ENCODE peak calls at places on chromosomes 11 and 22, in four cellular contexts. K is H9, N is RWPE1, T is psoas muscle. U is an unnamed sample.

GRCh38 chr22:23251445-23252093 is 71.3 kb downstream of the BCR start:
- DNase-seq in K (no peak), N (peak), T (no peak), U (no peak)

GRCh38 chr11:45473491-45473890 is 187.3 kb upstream of the SYT13 start:
- DNase-seq in K (no peak), N (no peak), T (no peak), U (no peak)

GRCh38 chr11:1345752-1346513 is 36.5 kb upstream of the TOLLIP start:
- DNase-seq in K (peak), N (no peak), T (peak), U (no peak)

GRCh38 chr11:94023856-94024255 is 2.7 kb downstream of the HEPHL1 start:
- DNase-seq in K (no peak), N (no peak), T (no peak), U (no peak)

GRCh38 chr11:2518983-2519340 is 74.2 kb downstream of the KCNQ1 start:
- DNase-seq in K (peak), N (no peak), T (peak), U (no peak)

GRCh38 chr22:26751217-26751616 is 93.8 kb downstream of the MIAT start:
- DNase-seq in K (peak), N (no peak), T (no peak), U (no peak)

GRCh38 chr11:75631086-75631694 is 37.6 kb downstream of the MAP6 start:
- DNase-seq in K (no peak), N (no peak), T (no peak), U (no peak)

GRCh38 chr11:65780770-65781151 is at the start of gene AP5B1:
- DNase-seq in K (peak), N (peak), T (peak), U (no peak)

GRCh38 chr11:79076526-79077115 is 364.2 kb downstream of the TENM4 start:
- DNase-seq in K (no peak), N (no peak), T (no peak), U (no peak)

GRCh38 chr11:3635641-3636375 is 6.0 kb downstream of the ART5 start:
- DNase-seq in K (no peak), N (no peak), T (peak), U (no peak)

GRCh38 chr11:102268083-102268984 is 49.0 kb upstream of the BIRC3 start:
- DNase-seq in K (peak), N (peak), T (peak), U (peak)

GRCh38 chr11:7089328-7090251 is 792 bp downstream of the RBMXL2 start:
- DNase-seq in K (no peak), N (no peak), T (peak), U (no peak)

GRCh38 chr11:17607572-17608570 is 60.8 kb downstream of the OTOG start:
- DNase-seq in K (no peak), N (no peak), T (peak), U (no peak)

GRCh38 chr22:37749831-37750595 is 53.2 kb downstream of the TRIOBP start:
- DNase-seq in K (no peak), N (peak), T (no peak), U (peak)

GRCh38 chr11:77374611-77375031 is 73.1 kb upstream of the GDPD4 start:
- DNase-seq in K (no peak), N (no peak), T (no peak), U (peak)

GRCh38 chr22:17563936-17564391 is 666 bp downstream of the SLC25A18 start:
- DNase-seq in K (no peak), N (no peak), T (no peak), U (no peak)

GRCh38 chr11:126341760-126342161 is 13.7 kb upstream of the ST3GAL4 start:
- DNase-seq in K (no peak), N (peak), T (peak), U (no peak)

GRCh38 chr11:61482513-61482912 is 26.0 kb upstream of the LRRC10B start:
- DNase-seq in K (peak), N (no peak), T (no peak), U (no peak)

GRCh38 chr11:59754859-59755700 is at the start of gene STX3:
- DNase-seq in K (peak), N (peak), T (peak), U (peak)

GRCh38 chr11:62538470-62539237 is 8.0 kb downstream of the AHNAK start:
- DNase-seq in K (no peak), N (no peak), T (no peak), U (no peak)

GRCh38 chr11:61814242-61814957 is 2.4 kb downstream of the FADS1 start:
- DNase-seq in K (peak), N (no peak), T (no peak), U (no peak)

GRCh38 chr11:116187026-116187425 is 585.8 kb downstream of the BUD13 start:
- DNase-seq in K (no peak), N (no peak), T (no peak), U (no peak)

GRCh38 chr11:26865703-26866102 is 128.2 kb upstream of the FIBIN start:
- DNase-seq in K (no peak), N (no peak), T (no peak), U (no peak)

GRCh38 chr11:60767388-60767811 is 10.7 kb downstream of the MS4A15 start:
- DNase-seq in K (peak), N (no peak), T (no peak), U (no peak)

GRCh38 chr11:9528573-9529332 is 44.7 kb upstream of the WEE1 start:
- DNase-seq in K (no peak), N (no peak), T (no peak), U (no peak)

GRCh38 chr22:48734961-48735360 is 1092.7 kb downstream of the BRD1 start:
- DNase-seq in K (no peak), N (no peak), T (no peak), U (no peak)

GRCh38 chr11:31690041-31690440 is 121.1 kb downstream of the PAX6 start:
- DNase-seq in K (no peak), N (no peak), T (no peak), U (no peak)

GRCh38 chr11:85596886-85597285 is 30.3 kb downstream of the DLG2 start:
- DNase-seq in K (no peak), N (no peak), T (no peak), U (no peak)

GRCh38 chr11:44619931-44620725 is 54.7 kb downstream of the CD82 start:
- DNase-seq in K (peak), N (no peak), T (no peak), U (no peak)

GRCh38 chr11:110160016-110160415 is 66.8 kb downstream of the ZC3H12C start:
- DNase-seq in K (no peak), N (no peak), T (no peak), U (no peak)

DNA sequence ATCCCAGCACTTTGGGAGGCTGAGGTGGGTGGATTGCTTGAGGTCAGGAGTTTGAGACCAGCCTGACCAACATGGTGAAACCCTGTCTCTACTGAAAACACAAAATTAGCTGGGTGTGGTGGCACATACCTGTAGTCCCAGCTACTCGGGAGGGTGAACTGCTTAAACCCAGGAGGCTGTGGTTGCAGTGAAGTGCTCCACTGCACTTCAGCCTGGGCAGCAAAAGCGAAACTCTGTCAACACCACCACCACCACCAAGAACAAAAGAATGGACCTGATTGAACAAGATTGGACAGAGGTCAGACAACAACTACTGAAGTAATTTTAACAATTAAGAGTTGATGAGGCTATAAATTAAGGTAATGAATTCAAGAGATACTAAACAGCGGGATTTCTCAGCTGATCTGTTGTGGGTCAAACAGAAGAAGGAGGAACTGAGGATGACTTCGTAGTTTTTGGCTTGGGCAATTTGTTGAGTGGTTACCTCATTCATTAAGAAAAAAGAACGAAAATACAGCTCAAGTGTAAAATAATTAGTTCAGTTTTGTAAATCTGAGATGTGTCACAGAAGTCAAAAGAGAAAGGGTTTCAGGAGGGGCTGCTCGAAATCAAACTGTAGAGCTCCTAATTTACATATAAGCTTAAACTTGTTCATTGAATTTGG is 4.7 kb downstream of the IL18 start:
- DNase-seq in K (no peak), N (no peak), T (no peak), U (no peak)
- H3K27ac ChIP-seq in K (no peak), N (peak), T (peak), U (peak)

DNA sequence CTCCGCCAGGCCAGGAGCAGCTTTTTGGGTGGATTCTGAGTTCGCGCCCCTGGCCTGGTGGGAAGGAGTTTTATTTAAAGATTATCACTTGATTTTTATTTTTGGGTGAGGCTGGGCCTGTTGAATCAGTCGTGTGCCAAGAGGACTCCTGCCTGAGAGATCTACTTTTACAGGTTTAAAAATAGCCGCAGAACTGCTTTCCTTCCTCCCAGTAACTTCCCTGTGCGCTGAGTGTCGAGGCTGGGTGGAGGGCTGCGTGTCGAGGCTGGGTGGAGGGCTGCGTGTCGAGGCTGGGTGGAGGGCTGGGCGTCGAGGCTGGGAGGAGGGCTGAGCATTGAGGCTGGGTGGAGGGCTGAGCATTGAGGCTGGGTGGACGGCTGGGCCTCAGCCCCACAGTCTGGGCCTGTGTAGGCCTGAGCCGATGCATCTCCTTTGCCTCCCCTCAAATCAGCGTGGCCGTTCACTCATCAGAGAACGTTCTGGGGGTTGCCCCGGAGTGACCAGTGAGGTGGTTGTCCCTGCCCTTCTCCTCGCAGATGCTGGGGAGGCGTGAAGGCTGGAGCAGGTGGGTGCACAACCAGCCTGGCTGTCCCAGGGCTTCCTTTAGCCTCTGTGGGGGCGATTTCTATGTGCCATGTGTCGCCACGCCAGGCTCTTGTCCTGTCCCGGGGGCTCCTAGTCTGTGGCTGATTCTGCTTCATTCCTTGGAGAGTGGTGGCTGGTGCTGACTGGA is 30.1 kb downstream of the GRAMD4 start:
- DNase-seq in K (no peak), N (no peak), T (no peak), U (no peak)
- H3K27ac ChIP-seq in K (no peak), N (peak), T (peak), U (no peak)

GRCh38 chr11:82398300-82398815 is 335.3 kb downstream of the FAM181B start:
- DNase-seq in K (no peak), N (no peak), T (no peak), U (no peak)

GRCh38 chr11:82405392-82405791 is 328.3 kb downstream of the FAM181B start:
- DNase-seq in K (no peak), N (no peak), T (no peak), U (no peak)

GRCh38 chr11:82406611-82407010 is 327.1 kb downstream of the FAM181B start:
- DNase-seq in K (no peak), N (no peak), T (no peak), U (no peak)

GRCh38 chr11:82403640-82404305 is 329.9 kb downstream of the FAM181B start:
- DNase-seq in K (no peak), N (no peak), T (no peak), U (no peak)
- H3K27ac ChIP-seq in K (no peak), N (no peak), T (no peak), U (no peak)

GRCh38 chr22:39494471-39495120 is 7.5 kb upstream of the MIEF1 start:
- DNase-seq in K (no peak), N (no peak), T (no peak), U (no peak)
- H3K27ac ChIP-seq in K (no peak), N (no peak), T (no peak), U (no peak)

DNA sequence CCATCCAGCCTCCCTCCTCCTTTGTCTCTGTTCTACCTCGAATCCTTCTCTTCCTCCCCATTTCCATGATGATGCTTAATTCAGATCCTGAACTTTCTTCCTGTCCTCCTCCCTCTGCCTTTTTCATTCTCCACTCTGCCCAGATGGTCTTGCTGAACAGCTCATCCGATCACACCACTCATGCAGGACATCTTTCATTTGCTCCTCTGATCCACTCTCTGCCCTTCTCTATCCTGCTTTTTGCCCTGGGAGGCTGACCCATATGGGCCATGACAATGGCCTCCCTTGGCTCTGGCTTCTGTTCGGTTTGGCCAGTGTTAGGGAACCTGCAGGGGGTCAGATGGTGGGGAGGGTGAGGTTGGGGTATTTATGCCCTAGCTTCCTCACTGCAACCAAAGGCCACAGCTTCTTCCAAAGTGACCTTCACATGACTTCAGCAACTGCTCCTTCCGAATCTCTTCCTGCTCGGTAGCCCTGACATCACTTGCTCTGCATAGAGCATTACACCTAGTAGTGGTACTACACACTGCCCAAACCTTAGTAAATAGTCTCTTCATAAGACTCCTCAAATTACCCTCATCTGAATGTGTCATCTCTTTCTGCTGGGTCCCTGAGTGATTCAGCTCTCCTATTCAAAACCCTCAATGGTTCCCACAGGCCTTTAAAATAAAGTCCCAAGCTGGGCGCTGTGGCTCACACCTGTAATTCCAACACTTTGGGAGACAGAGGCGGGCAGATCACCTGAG is 32.7 kb upstream of the MICAL2 start:
- DNase-seq in K (no peak), N (no peak), T (no peak), U (no peak)
- H3K27ac ChIP-seq in K (no peak), N (peak), T (peak), U (peak)

DNA sequence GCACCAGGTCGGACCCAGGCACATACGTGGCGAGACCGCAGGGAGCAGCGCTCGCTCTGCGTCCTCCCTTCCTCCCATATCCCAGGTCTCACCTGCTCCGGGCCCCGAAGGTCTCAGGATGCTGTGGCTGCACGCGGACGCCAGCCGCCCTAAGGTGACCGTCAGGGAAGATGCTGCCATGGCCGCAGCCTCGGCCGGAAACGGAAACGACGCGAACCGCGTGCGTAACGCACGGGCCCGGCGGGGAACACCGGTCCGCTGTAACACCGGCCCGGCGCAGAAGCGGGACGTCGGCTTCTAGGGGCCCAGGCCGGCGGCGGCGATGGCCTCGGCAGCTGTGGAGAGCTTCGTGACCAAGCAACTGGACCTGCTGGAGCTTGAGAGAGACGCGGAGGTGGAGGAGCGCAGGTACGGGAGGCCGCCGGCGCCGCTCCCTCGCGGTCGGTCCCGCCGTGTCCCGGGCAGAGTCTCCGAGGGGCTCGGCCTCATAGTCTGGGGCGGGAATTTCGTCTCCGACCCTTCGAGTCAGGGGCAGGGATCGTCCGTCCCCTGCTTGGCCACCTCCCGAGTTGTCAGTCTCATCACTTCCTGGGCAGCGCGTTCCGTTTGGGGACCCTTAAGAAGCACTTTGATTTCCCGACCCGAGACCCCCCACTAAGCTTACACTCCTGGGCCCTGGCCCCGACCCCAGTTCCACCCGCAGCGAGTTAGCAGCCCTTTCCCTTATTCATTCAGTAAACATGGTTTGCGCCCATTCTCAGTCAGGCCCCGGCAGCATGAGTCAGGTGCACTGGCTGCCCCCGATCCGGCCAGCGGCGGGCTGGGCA is at the start of the genes IGHMBP2 and MRPL21:
- DNase-seq in K (peak), N (peak), T (peak), U (peak)
- H3K27ac ChIP-seq in K (no peak), N (peak), T (peak), U (peak)

DNA sequence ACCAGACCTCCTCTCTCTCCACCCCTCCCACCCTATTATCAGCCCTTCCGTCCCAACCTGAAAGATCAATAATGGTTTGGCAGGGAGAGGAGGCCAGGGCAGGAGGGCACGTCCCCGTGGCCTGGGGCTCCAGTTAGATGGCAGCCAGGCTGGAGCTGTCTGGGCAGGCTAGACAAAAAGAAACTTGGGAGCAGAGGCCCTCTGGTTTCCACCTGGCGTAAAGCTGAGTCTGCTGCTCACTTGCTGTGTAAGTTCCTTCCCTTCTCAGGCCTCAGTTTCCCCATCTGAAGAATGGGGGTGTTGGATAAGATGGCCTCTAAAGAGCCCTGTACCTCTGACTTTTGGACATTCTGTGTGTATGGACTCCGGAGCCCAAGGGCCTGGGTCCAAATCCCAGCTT is 3.8 kb upstream of the RHOD start:
- DNase-seq in K (no peak), N (no peak), T (no peak), U (no peak)
- H3K27ac ChIP-seq in K (no peak), N (peak), T (no peak), U (no peak)

GRCh38 chr22:45239378-45240136 is 1.1 kb downstream of the KIAA0930 start:
- DNase-seq in K (no peak), N (no peak), T (peak), U (no peak)

GRCh38 chr22:45240137-45240809 is 421 bp downstream of the KIAA0930 start:
- DNase-seq in K (no peak), N (peak), T (peak), U (no peak)

GRCh38 chr22:45242778-45243191 is 2.1 kb upstream of the KIAA0930 start:
- DNase-seq in K (no peak), N (no peak), T (no peak), U (no peak)

GRCh38 chr22:45238431-45239377 is 2.0 kb downstream of the KIAA0930 start:
- DNase-seq in K (no peak), N (no peak), T (no peak), U (no peak)

GRCh38 chr22:45240810-45241631 is at the start of gene KIAA0930:
- DNase-seq in K (peak), N (peak), T (peak), U (no peak)
- H3K27ac ChIP-seq in K (no peak), N (peak), T (peak), U (peak)

GRCh38 chr11:46601129-46601528 is 7.3 kb upstream of the AMBRA1 start:
- DNase-seq in K (no peak), N (no peak), T (no peak), U (no peak)

GRCh38 chr11:46597155-46597554 is 3.3 kb upstream of the AMBRA1 start:
- DNase-seq in K (no peak), N (no peak), T (no peak), U (no peak)

GRCh38 chr11:46599340-46600067 is 5.7 kb upstream of the AMBRA1 start:
- DNase-seq in K (no peak), N (no peak), T (no peak), U (no peak)

GRCh38 chr11:46597609-46598219 is 3.9 kb upstream of the AMBRA1 start:
- DNase-seq in K (no peak), N (no peak), T (no peak), U (no peak)

DNA sequence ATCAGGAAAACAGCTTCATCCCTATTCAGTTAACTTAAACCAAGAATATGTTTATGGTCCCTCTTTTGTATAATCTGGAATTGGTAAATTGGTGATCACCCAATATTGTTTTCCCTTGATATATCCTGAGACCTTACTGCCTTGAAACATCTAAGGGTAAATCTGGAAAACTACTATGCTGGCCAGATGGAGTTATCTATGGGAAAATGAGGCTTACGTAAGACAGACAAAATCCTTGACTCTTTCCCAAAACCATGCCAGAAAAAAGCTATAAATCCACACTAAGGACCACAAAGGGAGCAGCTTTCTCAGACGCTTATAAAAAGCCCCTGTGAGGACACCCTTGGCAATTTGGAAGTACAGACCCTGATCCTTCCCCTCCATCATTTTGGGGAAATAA is 6.3 kb upstream of the AMBRA1 start:
- DNase-seq in K (no peak), N (no peak), T (no peak), U (no peak)
- H3K27ac ChIP-seq in K (no peak), N (no peak), T (peak), U (no peak)

U was measured in epithelial cell of prostate.